ENCODE peak calls at places on chromosomes 16 and 17, in nine cellular contexts. One of them, this sample, is unnamed.

GRCh38 chr17:59513934-59514841 is 51.2 kb upstream of the DHX40 start:
- DNase-seq in EL: peak
- DNase-seq in left cardiac atrium: peak
- DNase-seq in NCI-H460: no peak
- DNase-seq in NCI-H1105: peak
- DNase-seq in ACHN: peak
- DNase-seq in stimulated activated CD4-positive, alpha-beta T cell treated with anti-CD3 and anti-CD28 coated beads, TNF-alpha, amount 100 ng/mL, for 1 hour: no peak
- DNase-seq in cardiac fibroblast: peak
- DNase-seq in non-pigmented ciliary epithelial cell: peak
- DNase-seq in this sample: peak

GRCh38 chr17:79655672-79656290 is 44.9 kb upstream of the RBFOX3 start:
- DNase-seq in NCI-H460: no peak
- DNase-seq in ACHN: no peak
- DNase-seq in NCI-H1105: no peak
- DNase-seq in left cardiac atrium: no peak
- DNase-seq in stimulated activated CD4-positive, alpha-beta T cell treated with anti-CD3 and anti-CD28 coated beads, TNF-alpha, amount 100 ng/mL, for 1 hour: no peak
- DNase-seq in cardiac fibroblast: no peak
- DNase-seq in non-pigmented ciliary epithelial cell: no peak
- DNase-seq in EL: no peak
- DNase-seq in this sample: no peak

GRCh38 chr16:87874639-87875472 is 5.5 kb upstream of the SLC7A5 start:
- DNase-seq in NCI-H460: no peak
- DNase-seq in left cardiac atrium: no peak
- DNase-seq in cardiac fibroblast: no peak
- DNase-seq in EL: no peak
- DNase-seq in NCI-H1105: no peak
- DNase-seq in ACHN: no peak
- DNase-seq in stimulated activated CD4-positive, alpha-beta T cell treated with anti-CD3 and anti-CD28 coated beads, TNF-alpha, amount 100 ng/mL, for 1 hour: peak
- DNase-seq in non-pigmented ciliary epithelial cell: no peak
- DNase-seq in this sample: no peak

GRCh38 chr17:57369509-57369945 is 113.2 kb downstream of the MSI2 start:
- DNase-seq in NCI-H1105: no peak
- DNase-seq in left cardiac atrium: no peak
- DNase-seq in stimulated activated CD4-positive, alpha-beta T cell treated with anti-CD3 and anti-CD28 coated beads, TNF-alpha, amount 100 ng/mL, for 1 hour: no peak
- DNase-seq in cardiac fibroblast: peak
- DNase-seq in EL: peak
- DNase-seq in NCI-H460: no peak
- DNase-seq in ACHN: peak
- DNase-seq in non-pigmented ciliary epithelial cell: no peak
- DNase-seq in this sample: no peak

GRCh38 chr16:66580605-66581209 is 1.4 kb downstream of the CMTM2 start:
- DNase-seq in cardiac fibroblast: peak
- DNase-seq in EL: peak
- DNase-seq in left cardiac atrium: no peak
- DNase-seq in NCI-H460: peak
- DNase-seq in NCI-H1105: no peak
- DNase-seq in stimulated activated CD4-positive, alpha-beta T cell treated with anti-CD3 and anti-CD28 coated beads, TNF-alpha, amount 100 ng/mL, for 1 hour: no peak
- DNase-seq in non-pigmented ciliary epithelial cell: no peak
- DNase-seq in ACHN: peak
- DNase-seq in this sample: no peak

GRCh38 chr17:51120357-51120738 is 320 bp downstream of the SPAG9 start:
- DNase-seq in EL: no peak
- DNase-seq in NCI-H460: no peak
- DNase-seq in ACHN: no peak
- DNase-seq in NCI-H1105: peak
- DNase-seq in left cardiac atrium: no peak
- DNase-seq in cardiac fibroblast: no peak
- DNase-seq in stimulated activated CD4-positive, alpha-beta T cell treated with anti-CD3 and anti-CD28 coated beads, TNF-alpha, amount 100 ng/mL, for 1 hour: no peak
- DNase-seq in non-pigmented ciliary epithelial cell: no peak
- DNase-seq in this sample: no peak

GRCh38 chr16:67279296-67280089 is at the start of gene PLEKHG4:
- DNase-seq in stimulated activated CD4-positive, alpha-beta T cell treated with anti-CD3 and anti-CD28 coated beads, TNF-alpha, amount 100 ng/mL, for 1 hour: peak
- DNase-seq in cardiac fibroblast: peak
- DNase-seq in EL: peak
- DNase-seq in ACHN: peak
- DNase-seq in left cardiac atrium: peak
- DNase-seq in NCI-H1105: peak
- DNase-seq in NCI-H460: peak
- DNase-seq in non-pigmented ciliary epithelial cell: no peak
- DNase-seq in this sample: peak

GRCh38 chr17:12098568-12098967 is 77.9 kb downstream of the MAP2K4 start:
- DNase-seq in EL: no peak
- DNase-seq in NCI-H1105: no peak
- DNase-seq in NCI-H460: no peak
- DNase-seq in cardiac fibroblast: no peak
- DNase-seq in non-pigmented ciliary epithelial cell: no peak
- DNase-seq in stimulated activated CD4-positive, alpha-beta T cell treated with anti-CD3 and anti-CD28 coated beads, TNF-alpha, amount 100 ng/mL, for 1 hour: no peak
- DNase-seq in ACHN: no peak
- DNase-seq in left cardiac atrium: no peak
- DNase-seq in this sample: no peak

GRCh38 chr16:2371421-2371820 is 30.9 kb upstream of the ABCA3 start:
- DNase-seq in stimulated activated CD4-positive, alpha-beta T cell treated with anti-CD3 and anti-CD28 coated beads, TNF-alpha, amount 100 ng/mL, for 1 hour: no peak
- DNase-seq in EL: no peak
- DNase-seq in ACHN: no peak
- DNase-seq in left cardiac atrium: no peak
- DNase-seq in NCI-H1105: no peak
- DNase-seq in NCI-H460: no peak
- DNase-seq in cardiac fibroblast: peak
- DNase-seq in non-pigmented ciliary epithelial cell: no peak
- DNase-seq in this sample: peak

GRCh38 chr17:51046527-51047384 is 73.9 kb downstream of the SPAG9 start:
- DNase-seq in NCI-H1105: peak
- DNase-seq in non-pigmented ciliary epithelial cell: peak
- DNase-seq in EL: peak
- DNase-seq in cardiac fibroblast: peak
- DNase-seq in left cardiac atrium: peak
- DNase-seq in ACHN: peak
- DNase-seq in NCI-H460: no peak
- DNase-seq in stimulated activated CD4-positive, alpha-beta T cell treated with anti-CD3 and anti-CD28 coated beads, TNF-alpha, amount 100 ng/mL, for 1 hour: no peak
- DNase-seq in this sample: peak

This sample was measured in dermis blood vessel endothelial cell.